ENCODE peak calls at places on chromosomes 11 and 22, in five cellular contexts. Z, W, A, L and V are unnamed samples.

GRCh38 chr11:13391217-13391616 is 71.8 kb downstream of the BTBD10 start:
- DNase-seq in Z (no peak), W (no peak), A (no peak), L (no peak), V (no peak)

GRCh38 chr22:29408925-29409324 is 20.6 kb upstream of the AP1B1 start:
- DNase-seq in Z (no peak), W (no peak), A (no peak), L (no peak), V (no peak)

GRCh38 chr11:134510641-134511040 is 98.6 kb upstream of the B3GAT1 start:
- DNase-seq in Z (peak; percentile 7), W (no peak), A (no peak), L (no peak), V (no peak)

GRCh38 chr11:30938801-30939200 is 352.6 kb upstream of the MPPED2 start:
- DNase-seq in Z (no peak), W (no peak), A (no peak), L (no peak), V (no peak)

GRCh38 chr22:34416321-34416900 is 496.1 kb upstream of the LARGE1 start:
- DNase-seq in Z (no peak), W (no peak), A (no peak), L (no peak), V (no peak)

GRCh38 chr22:46081036-46081830 is 69.1 kb upstream of the PPARA start:
- DNase-seq in Z (peak; percentile 28), W (no peak), A (no peak), L (no peak), V (no peak)

GRCh38 chr11:60855726-60856633 is at the start of gene PTGDR2:
- DNase-seq in Z (no peak), W (no peak), A (no peak), L (peak; percentile 18), V (no peak)

GRCh38 chr22:31084811-31085492 is 3.8 kb downstream of the SMTN start:
- DNase-seq in Z (peak; percentile 82), W (peak; percentile 87), A (peak; percentile 85), L (no peak), V (peak; percentile 22)

GRCh38 chr22:30667092-30667485 is 586 bp downstream of the DUSP18 start:
- DNase-seq in Z (no peak), W (no peak), A (no peak), L (no peak), V (no peak)

GRCh38 chr22:44975444-44976262 is 34.2 kb downstream of the PHF21B start:
- DNase-seq in Z (peak; percentile 51), W (peak; percentile 69), A (peak; percentile 96), L (peak; percentile 23), V (no peak)

GRCh38 chr11:114058026-114058706 is 1.3 kb upstream of the ZBTB16 start:
- DNase-seq in Z (peak; percentile 47), W (no peak), A (no peak), L (no peak), V (no peak)

GRCh38 chr11:43959321-43959995 is 17.0 kb downstream of the C11orf96 start:
- DNase-seq in Z (no peak), W (peak; percentile 82), A (no peak), L (no peak), V (no peak)

GRCh38 chr22:27892811-27893210 is 26.2 kb downstream of the PITPNB start:
- DNase-seq in Z (no peak), W (no peak), A (no peak), L (no peak), V (no peak)

GRCh38 chr22:42863349-42863911 is 6.4 kb upstream of the ARFGAP3 start:
- DNase-seq in Z (no peak), W (peak; percentile 91), A (no peak), L (no peak), V (no peak)

GRCh38 chr22:28345304-28345703 is 334.3 kb downstream of the TTC28 start:
- DNase-seq in Z (no peak), W (peak; percentile 73), A (no peak), L (no peak), V (no peak)

GRCh38 chr11:67372232-67372992 is 986 bp downstream of the CLCF1 start:
- DNase-seq in Z (peak; percentile 40), W (no peak), A (no peak), L (no peak), V (no peak)

GRCh38 chr22:50560034-50560433 is 2.7 kb downstream of the SYCE3 start:
- DNase-seq in Z (no peak), W (no peak), A (no peak), L (no peak), V (no peak)

GRCh38 chr11:114199051-114199450 is 97.1 kb upstream of the NNMT start:
- DNase-seq in Z (no peak), W (no peak), A (no peak), L (no peak), V (no peak)

GRCh38 chr22:49209452-49210195 is 618.0 kb downstream of the BRD1 start:
- DNase-seq in Z (peak; percentile 41), W (no peak), A (no peak), L (peak; percentile 61), V (peak; percentile 88)

GRCh38 chr11:117421041-117421440 is 93.4 kb downstream of the CEP164 start:
- DNase-seq in Z (no peak), W (no peak), A (no peak), L (no peak), V (no peak)

GRCh38 chr11:95877288-95877687 is 46.6 kb downstream of the MTMR2 start:
- DNase-seq in Z (no peak), W (peak; percentile 99), A (no peak), L (no peak), V (no peak)

GRCh38 chr11:103202048-103202651 is 92.9 kb downstream of the DYNC2H1 start:
- DNase-seq in Z (no peak), W (peak; percentile 46), A (no peak), L (peak; percentile 21), V (peak; percentile 29)